ENCODE peak calls at places on chromosomes 3 and 15, in ten cellular contexts. V is stimulated activated CD4-positive, alpha-beta T cell treated with anti-CD3 and anti-CD28 coated beads, Interleukin-4, amount 100 ng/mL, for 24 hours; J is anterior cingulate cortex; C is RPMI8226; U is NCI-H1105 treated with DMSO at 0.1 percent for 48 hours; I is mesenteric fat pad; N is non-pigmented ciliary epithelial cell; Z is activated T-helper 2 cell treated with anti-CD3 and anti-CD28 coated beads, Interferon-gamma antibody, Interleukin-2, Interleukin-4, amounts not matched to agents 10 μg/mL and 5 μg/mL and 100 μg/mL, durations not matched to agents 14 hours and 24 hours and 36 hours; S is uterus; T is mesothelial cell of epicardium. D is an unnamed sample.

GRCh38 chr3:187736418-187736871 is 8.8 kb downstream of the BCL6 start:
- DNase-seq in I (no peak), U (no peak), S (no peak), J (no peak), V (no peak), C (no peak), T (no peak), N (no peak), Z (no peak), D (no peak)

GRCh38 chr15:69395991-69396390 is 18.2 kb upstream of the KIF23 start:
- DNase-seq in T (no peak), V (no peak), N (no peak), C (no peak), S (no peak), I (no peak), U (no peak), J (no peak), Z (no peak), D (no peak)

GRCh38 chr15:57769266-57769665 is 62.8 kb downstream of the POLR2M start:
- DNase-seq in C (no peak), U (no peak), T (no peak), N (peak), Z (no peak), S (peak), I (no peak), J (no peak), V (no peak), D (no peak)

GRCh38 chr3:160695003-160695402 is 18.0 kb downstream of the ARL14 start:
- DNase-seq in V (no peak), T (no peak), C (no peak), N (no peak), I (no peak), U (no peak), Z (no peak), J (no peak), S (no peak), D (no peak)

GRCh38 chr3:14548321-14548729 is 8.2 kb upstream of the GRIP2 start:
- DNase-seq in Z (no peak), N (peak), S (peak), C (peak), U (peak), V (peak), T (no peak), I (no peak), J (no peak), D (no peak)

GRCh38 chr15:89197503-89197971 is 23.8 kb downstream of the RLBP1 start:
- DNase-seq in Z (no peak), I (no peak), U (peak), V (no peak), S (no peak), C (no peak), J (peak), T (no peak), N (no peak), D (no peak)

GRCh38 chr3:42600958-42601675 is 631 bp downstream of the NKTR start:
- DNase-seq in U (peak), S (peak), N (no peak), J (no peak), T (peak), Z (peak), C (peak), I (peak), V (peak), D (no peak)

GRCh38 chr3:87229113-87229512 is 2.0 kb downstream of the CHMP2B start:
- DNase-seq in C (no peak), T (no peak), U (no peak), V (no peak), Z (no peak), S (no peak), N (no peak), I (no peak), J (no peak), D (no peak)

GRCh38 chr3:116980106-116980505 is 270.5 kb downstream of the TUSC7 start:
- DNase-seq in I (no peak), V (no peak), T (no peak), C (no peak), U (no peak), Z (no peak), N (no peak), J (no peak), S (no peak), D (no peak)

GRCh38 chr3:66098436-66098835 is 59.7 kb upstream of the MAGI1 start:
- DNase-seq in J (no peak), U (no peak), T (no peak), I (no peak), C (no peak), S (no peak), N (no peak), Z (no peak), V (no peak), D (no peak)

GRCh38 chr3:183330881-183331280 is 77.8 kb downstream of the B3GNT5 start:
- DNase-seq in V (no peak), U (no peak), I (no peak), N (no peak), T (no peak), Z (no peak), S (no peak), J (no peak), C (no peak), D (no peak)

GRCh38 chr15:48170981-48171380 is 7.1 kb downstream of the MYEF2 start:
- DNase-seq in U (no peak), T (no peak), J (no peak), S (no peak), N (no peak), V (no peak), I (no peak), Z (no peak), C (no peak), D (no peak)

GRCh38 chr3:120469440-120470415 is 18.9 kb upstream of the FSTL1 start:
- DNase-seq in C (no peak), S (no peak), I (no peak), J (no peak), V (no peak), Z (no peak), N (no peak), U (no peak), T (no peak), D (no peak)

GRCh38 chr3:51874889-51875288 is 512 bp downstream of the IQCF5 start:
- DNase-seq in J (no peak), S (no peak), N (no peak), T (no peak), C (no peak), I (no peak), U (no peak), Z (no peak), V (no peak), D (no peak)

GRCh38 chr15:60423540-60423939 is 25.8 kb upstream of the ANXA2 start:
- DNase-seq in J (no peak), V (no peak), S (no peak), I (no peak), Z (no peak), T (no peak), N (peak), C (peak), U (no peak), D (no peak)

GRCh38 chr3:196757876-196758739 is 18.5 kb downstream of the PAK2 start:
- DNase-seq in N (no peak), T (no peak), J (no peak), Z (no peak), V (no peak), I (no peak), C (no peak), U (no peak), S (no peak), D (no peak)

GRCh38 chr3:122458992-122459391 is 43.1 kb upstream of the WDR5B start:
- DNase-seq in T (no peak), C (no peak), S (no peak), Z (no peak), U (no peak), N (peak), V (no peak), I (no peak), J (no peak), D (no peak)

GRCh38 chr15:91652610-91653207 is 200.8 kb upstream of the SLCO3A1 start:
- DNase-seq in I (no peak), J (no peak), T (no peak), U (no peak), N (no peak), V (no peak), S (no peak), C (no peak), Z (no peak), D (no peak)

GRCh38 chr3:83523470-83524073 is 1435.2 kb upstream of the CADM2 start:
- DNase-seq in I (no peak), T (no peak), Z (no peak), C (peak), N (peak), J (no peak), U (peak), V (no peak), S (no peak), D (no peak)

GRCh38 chr3:99532246-99532645 is 106.1 kb upstream of the COL8A1 start:
- DNase-seq in C (no peak), Z (no peak), T (no peak), N (no peak), V (no peak), J (no peak), S (peak), I (no peak), U (peak), D (no peak)

GRCh38 chr3:143507735-143508580 is 340.3 kb downstream of the SLC9A9 start:
- DNase-seq in S (no peak), U (no peak), T (no peak), N (peak), C (no peak), V (no peak), I (no peak), J (no peak), Z (no peak), D (no peak)

GRCh38 chr3:172550347-172550943 is 27.2 kb upstream of the TNFSF10 start:
- DNase-seq in S (no peak), I (no peak), V (peak), U (no peak), C (no peak), J (no peak), Z (peak), T (no peak), N (peak), D (peak)

GRCh38 chr3:59759298-59760169 is 709.7 kb upstream of the CFAP20DC start:
- DNase-seq in N (no peak), J (no peak), Z (no peak), U (no peak), I (no peak), T (no peak), S (no peak), V (peak), C (no peak), D (no peak)

GRCh38 chr3:2354702-2355101 is 256.0 kb downstream of the CNTN4 start:
- DNase-seq in I (no peak), S (no peak), V (no peak), C (no peak), U (peak), Z (no peak), N (peak), T (no peak), J (no peak), D (no peak)

GRCh38 chr15:85582076-85582718 is 201.8 kb downstream of the AKAP13 start:
- DNase-seq in I (no peak), J (no peak), Z (no peak), S (peak), V (peak), C (no peak), U (no peak), N (no peak), T (no peak), D (no peak)

GRCh38 chr3:12643724-12644123 is 20.2 kb downstream of the RAF1 start:
- DNase-seq in I (no peak), N (no peak), Z (no peak), V (no peak), U (no peak), T (no peak), S (no peak), J (no peak), C (no peak), D (no peak)

GRCh38 chr3:167885277-167885676 is 149.8 kb downstream of the SERPINI1 start:
- DNase-seq in U (no peak), S (no peak), J (no peak), T (no peak), N (no peak), Z (no peak), C (no peak), I (no peak), V (no peak), D (no peak)

GRCh38 chr15:77025471-77025901 is 30.6 kb downstream of the PSTPIP1 start:
- DNase-seq in T (peak), N (no peak), C (no peak), J (no peak), S (peak), V (no peak), I (peak), Z (no peak), U (no peak), D (no peak)

GRCh38 chr3:157669403-157669802 is 166.2 kb upstream of the VEPH1 start:
- DNase-seq in N (no peak), S (no peak), U (peak), Z (no peak), C (no peak), T (no peak), J (no peak), V (no peak), I (no peak), D (no peak)

GRCh38 chr3:180274536-180274935 is 237.8 kb upstream of the PEX5L start:
- DNase-seq in Z (no peak), S (no peak), C (peak), V (no peak), U (no peak), I (no peak), T (no peak), N (no peak), J (no peak), D (no peak)

GRCh38 chr3:13202744-13203397 is 129.6 kb upstream of the IQSEC1 start:
- DNase-seq in C (no peak), U (no peak), T (no peak), N (no peak), Z (no peak), S (no peak), V (no peak), J (no peak), I (no peak), D (no peak)

GRCh38 chr15:75201609-75202250 is at the start of gene C15orf39:
- DNase-seq in N (no peak), U (peak), T (peak), C (peak), S (peak), Z (peak), V (peak), J (peak), I (peak), D (peak)